ENCODE peak calls at places on chromosome 10, in four cellular contexts. Z is breast epithelium, Y is cardiac muscle cell, E is fibroblast of lung. L is an unnamed sample.

GRCh38 chr10:119422685-119423509 is 119.6 kb downstream of the RGS10 start:
- DNase-seq in Z (no peak), E (no peak), Y (no peak), L (no peak)

GRCh38 chr10:70115948-70116682 is 16.5 kb downstream of the AIFM2 start:
- DNase-seq in Y (peak; percentile 79), Z (no peak), E (peak; percentile 24), L (peak; percentile 12)

GRCh38 chr10:82847242-82847641 is 972.2 kb downstream of the NRG3 start:
- DNase-seq in Y (no peak), Z (no peak), E (no peak), L (no peak)

GRCh38 chr10:72074413-72075183 is 13.8 kb downstream of the SPOCK2 start:
- DNase-seq in Z (no peak), E (no peak), Y (no peak), L (no peak)

GRCh38 chr10:58919927-58920654 is 256.4 kb upstream of the PHYHIPL start:
- DNase-seq in Z (no peak), Y (no peak), E (peak; percentile 59), L (peak; percentile 94)

GRCh38 chr10:60942604-60943269 is 1.2 kb downstream of the RHOBTB1 start:
- DNase-seq in Z (no peak), E (peak; percentile 52), Y (peak; percentile 2), L (peak; percentile 44)

GRCh38 chr10:110845372-110845755 is 26.4 kb upstream of the PDCD4 start:
- DNase-seq in Y (no peak), E (no peak), Z (no peak), L (no peak)

GRCh38 chr10:3085785-3086567 is 18.6 kb downstream of the PFKP start:
- DNase-seq in Z (no peak), E (no peak), Y (peak; percentile 38), L (no peak)

GRCh38 chr10:8055420-8056349 is 1.2 kb downstream of the GATA3 start:
- DNase-seq in Z (peak; percentile 52), E (no peak), Y (no peak), L (no peak)

GRCh38 chr10:97463363-97464132 is 17.6 kb downstream of the ZDHHC16 start:
- DNase-seq in Y (peak; percentile 62), E (peak; percentile 59), Z (no peak), L (peak; percentile 43)

GRCh38 chr10:13162013-13162364 is 631 bp downstream of the MCM10 start:
- DNase-seq in Z (no peak), E (no peak), Y (no peak), L (peak; percentile 3)

GRCh38 chr10:13160934-13161266 is 458 bp upstream of the MCM10 start:
- DNase-seq in Z (no peak), E (no peak), Y (no peak), L (no peak)

GRCh38 chr10:13163859-13164258 is 2.5 kb downstream of the MCM10 start:
- DNase-seq in E (no peak), Z (no peak), Y (no peak), L (no peak)

GRCh38 chr10:13161267-13162012 is at the start of gene MCM10:
- DNase-seq in Y (peak; percentile 100), E (peak; percentile 100), Z (peak; percentile 98), L (peak; percentile 99)

GRCh38 chr10:13158401-13158800 is 3.0 kb upstream of the MCM10 start:
- DNase-seq in E (no peak), Y (no peak), Z (no peak), L (no peak)
- H3K4me3 ChIP-seq in E (no peak overlapping the region), Y (no peak overlapping the region), Z (peak overlapping the region; percentile 15), L (no peak overlapping the region)

GRCh38 chr10:115094605-115095004 is 1.4 kb downstream of the ATRNL1 start:
- DNase-seq in E (no peak), Y (no peak), Z (no peak), L (no peak)

GRCh38 chr10:115093286-115093775 is at the start of gene ATRNL1:
- DNase-seq in E (peak; percentile 9), Y (peak; percentile 74), Z (no peak), L (peak; percentile 22)

GRCh38 chr10:115092258-115092554 is 959 bp upstream of the ATRNL1 start:
- DNase-seq in Y (no peak), E (no peak), Z (no peak), L (no peak)

GRCh38 chr10:115092555-115093285 is 445 bp upstream of the ATRNL1 start:
- DNase-seq in Y (peak; percentile 69), Z (no peak), E (peak; percentile 58), L (peak; percentile 62)

DNA sequence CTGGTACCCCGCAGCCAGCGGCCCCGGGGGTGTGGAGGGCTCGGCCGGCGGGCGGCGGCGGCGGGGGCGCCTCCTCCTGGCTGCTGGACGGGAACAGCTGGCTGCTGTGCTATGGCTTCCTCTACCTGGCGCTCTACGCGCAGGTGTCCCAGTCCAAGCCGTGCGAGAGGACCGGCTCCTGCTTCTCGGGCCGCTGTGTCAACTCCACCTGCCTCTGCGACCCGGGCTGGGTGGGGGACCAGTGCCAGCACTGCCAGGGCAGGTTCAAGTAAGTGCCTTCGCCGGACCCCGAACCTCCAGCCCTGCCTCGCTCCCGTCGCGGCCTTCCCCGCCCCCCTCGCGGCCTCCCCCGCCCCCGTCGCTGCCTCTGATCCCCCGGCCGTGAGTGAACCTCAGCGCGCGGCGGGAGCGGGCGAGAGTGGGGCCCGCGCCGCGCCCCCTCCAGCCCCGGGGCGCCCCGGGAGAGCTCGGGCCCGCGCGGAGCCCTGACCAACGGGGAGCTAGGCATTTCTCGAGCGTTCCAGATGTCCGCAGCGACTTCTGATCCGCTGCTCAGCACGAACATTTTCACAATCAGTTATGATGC is 704 bp downstream of the ATRNL1 start:
- DNase-seq in E (peak; percentile 11), Y (peak; percentile 23), Z (no peak), L (no peak)
- TF ChIP-seq CTCF in E (no peak), Y (peak; percentile 8), Z (no peak), L (peak; percentile 30)

GRCh38 chr10:80498039-80498832 is 39.5 kb upstream of the SH2D4B start:
- DNase-seq in E (no peak), Y (no peak), Z (no peak), L (no peak)
- H3K4me3 ChIP-seq in E (no peak overlapping the region), Y (no peak overlapping the region), Z (no peak overlapping the region), L (no peak overlapping the region)

GRCh38 chr10:132233501-132234075 is 46.8 kb downstream of the DPYSL4 start:
- DNase-seq in E (no peak), Z (no peak), Y (no peak), L (no peak)

GRCh38 chr10:132236881-132237280 is 50.1 kb downstream of the DPYSL4 start:
- DNase-seq in Y (no peak), Z (no peak), E (no peak), L (no peak)

GRCh38 chr10:132232981-132233380 is 46.2 kb downstream of the DPYSL4 start:
- DNase-seq in Z (no peak), Y (no peak), E (no peak), L (no peak)

GRCh38 chr10:132236161-132236560 is 49.4 kb downstream of the DPYSL4 start:
- DNase-seq in Y (no peak), E (no peak), Z (no peak), L (no peak)

GRCh38 chr10:132234860-132235259 is 48.1 kb downstream of the DPYSL4 start:
- DNase-seq in E (no peak), Z (no peak), Y (no peak), L (no peak)
- TF ChIP-seq CTCF in E (no peak), Z (no peak), Y (no peak), L (no peak)

GRCh38 chr10:22324413-22324812 is 3.5 kb downstream of the BMI1 start:
- DNase-seq in Z (no peak), Y (no peak), E (no peak), L (no peak)
- H3K4me3 ChIP-seq in Z (peak overlapping the region; percentile 57), Y (peak overlapping the region; percentile 59), E (peak overlapping the region; percentile 73), L (no peak overlapping the region)

DNA sequence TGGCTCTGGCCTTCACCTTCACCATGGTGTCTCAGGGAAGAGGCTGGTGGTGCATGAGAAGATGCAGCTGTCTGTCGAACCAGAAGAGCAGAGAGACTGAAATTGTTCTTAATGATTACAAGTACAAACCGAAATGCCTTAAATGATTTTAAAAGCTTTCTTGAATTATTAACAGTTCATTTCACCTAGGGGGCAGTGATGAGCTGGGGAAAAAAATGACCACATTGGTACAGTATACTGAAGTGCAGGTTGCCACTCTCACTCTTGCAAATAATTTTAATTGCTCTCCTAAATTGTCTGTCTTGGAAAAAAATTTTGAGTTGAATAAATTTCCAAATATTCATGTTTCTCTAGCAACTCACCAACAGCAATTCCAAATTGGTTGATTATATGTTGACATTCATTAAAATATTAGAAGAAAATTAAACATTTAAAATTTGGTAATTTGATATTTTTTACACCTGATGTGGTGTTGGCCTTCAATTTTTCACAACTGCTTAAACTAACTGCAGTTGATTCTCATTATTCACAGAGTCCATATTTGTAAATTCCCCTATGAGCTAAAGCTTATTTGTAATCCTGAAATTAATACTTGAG is 692.6 kb downstream of the ZWINT start:
- DNase-seq in E (no peak), Z (no peak), Y (peak; percentile 35), L (no peak)
- TF ChIP-seq CTCF in E (no peak), Z (no peak), Y (no peak), L (peak; percentile 11)

L was measured in astrocyte of the spinal cord.